ENCODE peak calls at places on chromosomes 6 and 20, in eight cellular contexts. P, A, U, G, O, I, C and X are unnamed samples.

GRCh38 chr6:93677297-93677965 is 258.1 kb upstream of the EPHA7 start:
- DNase-seq in P (no peak), A (no peak), U (peak), G (no peak), O (no peak), I (no peak), C (no peak), X (no peak)

GRCh38 chr20:3911956-3912355 is 22.8 kb downstream of the PANK2 start:
- DNase-seq in P (no peak), A (peak), U (no peak), G (no peak), O (no peak), I (no peak), C (no peak), X (no peak)

GRCh38 chr6:27248783-27249182 is 1.3 kb downstream of the PRSS16 start:
- DNase-seq in P (no peak), A (peak), U (no peak), G (no peak), O (no peak), I (no peak), C (no peak), X (no peak)

GRCh38 chr6:42901538-42901957 is 14.3 kb upstream of the PTCRA start:
- DNase-seq in P (peak), A (peak), U (peak), G (peak), O (peak), I (peak), C (peak), X (no peak)

GRCh38 chr20:57390604-57391438 is at the start of gene RBM38:
- DNase-seq in P (peak), A (peak), U (peak), G (peak), O (peak), I (peak), C (no peak), X (peak)

GRCh38 chr20:18011482-18011881 is 42.7 kb downstream of the MGME1 start:
- DNase-seq in P (no peak), A (no peak), U (no peak), G (no peak), O (no peak), I (no peak), C (no peak), X (no peak)

GRCh38 chr20:57123139-57123903 is 143.1 kb downstream of the BMP7 start:
- DNase-seq in P (no peak), A (no peak), U (no peak), G (no peak), O (no peak), I (no peak), C (no peak), X (no peak)

GRCh38 chr6:134805163-134805562 is 144.7 kb downstream of the ALDH8A1 start:
- DNase-seq in P (no peak), A (no peak), U (no peak), G (no peak), O (no peak), I (no peak), C (no peak), X (no peak)

GRCh38 chr6:41370488-41371111 is 35.2 kb downstream of the NCR2 start:
- DNase-seq in P (no peak), A (no peak), U (no peak), G (no peak), O (no peak), I (no peak), C (peak), X (no peak)

GRCh38 chr6:108330806-108331205 is 36.0 kb downstream of the AFG1L start:
- DNase-seq in P (no peak), A (no peak), U (no peak), G (no peak), O (no peak), I (no peak), C (no peak), X (no peak)

GRCh38 chr20:663315-664090 is 10.5 kb upstream of the SRXN1 start:
- DNase-seq in P (no peak), A (peak), U (peak), G (no peak), O (no peak), I (no peak), C (no peak), X (no peak)

GRCh38 chr6:25035451-25036435 is 100.0 kb upstream of the RIPOR2 start:
- DNase-seq in P (no peak), A (no peak), U (no peak), G (no peak), O (no peak), I (no peak), C (peak), X (no peak)

GRCh38 chr6:33199687-33200233 is 705 bp downstream of the RXRB start:
- DNase-seq in P (no peak), A (peak), U (peak), G (no peak), O (no peak), I (peak), C (no peak), X (no peak)

GRCh38 chr6:126672654-126673053 is 332.7 kb downstream of the CENPW start:
- DNase-seq in P (no peak), A (no peak), U (peak), G (no peak), O (no peak), I (no peak), C (no peak), X (no peak)

GRCh38 chr6:169990095-169991030 is 238.9 kb downstream of the ERMARD start:
- DNase-seq in P (no peak), A (peak), U (no peak), G (no peak), O (no peak), I (no peak), C (no peak), X (peak)

GRCh38 chr20:46348231-46348803 is 40.0 kb upstream of the CDH22 start:
- DNase-seq in P (peak), A (no peak), U (peak), G (no peak), O (no peak), I (peak), C (no peak), X (no peak)

GRCh38 chr20:16740365-16741072 is 7.6 kb upstream of the OTOR start:
- DNase-seq in P (no peak), A (no peak), U (no peak), G (no peak), O (no peak), I (no peak), C (no peak), X (no peak)

GRCh38 chr6:39063520-39063919 is 14.9 kb downstream of the GLP1R start:
- DNase-seq in P (no peak), A (no peak), U (no peak), G (no peak), O (no peak), I (no peak), C (no peak), X (no peak)

GRCh38 chr6:19771753-19772336 is 65.3 kb upstream of the ID4 start:
- DNase-seq in P (no peak), A (no peak), U (peak), G (no peak), O (no peak), I (no peak), C (peak), X (no peak)

GRCh38 chr20:7399575-7399974 is 540.7 kb downstream of the HAO1 start:
- DNase-seq in P (no peak), A (no peak), U (no peak), G (no peak), O (no peak), I (no peak), C (no peak), X (no peak)

GRCh38 chr6:169789944-169790927 is 38.8 kb downstream of the ERMARD start:
- DNase-seq in P (peak), A (peak), U (peak), G (peak), O (peak), I (peak), C (peak), X (peak)

GRCh38 chr6:32609731-32610640 is 20.3 kb upstream of the HLA-DRB1 start:
- DNase-seq in P (no peak), A (no peak), U (peak), G (no peak), O (peak), I (peak), C (peak), X (no peak)

GRCh38 chr6:111812080-111813038 is 60.9 kb downstream of the FYN start:
- DNase-seq in P (no peak), A (no peak), U (peak), G (no peak), O (no peak), I (no peak), C (peak), X (no peak)

GRCh38 chr6:106858653-106859092 is 115.9 kb downstream of the CD24 start:
- DNase-seq in P (no peak), A (peak), U (peak), G (no peak), O (peak), I (peak), C (peak), X (no peak)

GRCh38 chr6:13526718-13527668 is 39.6 kb upstream of the GFOD1 start:
- DNase-seq in P (peak), A (peak), U (peak), G (no peak), O (no peak), I (no peak), C (no peak), X (peak)

GRCh38 chr6:13528777-13529343 is 41.5 kb upstream of the GFOD1 start:
- DNase-seq in P (no peak), A (no peak), U (no peak), G (no peak), O (no peak), I (no peak), C (no peak), X (no peak)

GRCh38 chr6:13527669-13528051 is 40.3 kb upstream of the GFOD1 start:
- DNase-seq in P (no peak), A (no peak), U (no peak), G (no peak), O (no peak), I (no peak), C (no peak), X (no peak)

GRCh38 chr6:13526339-13526717 is 38.9 kb upstream of the GFOD1 start:
- DNase-seq in P (no peak), A (no peak), U (no peak), G (no peak), O (no peak), I (no peak), C (no peak), X (no peak)

GRCh38 chr6:13528232-13528631 is 40.8 kb upstream of the GFOD1 start:
- DNase-seq in P (no peak), A (no peak), U (peak), G (no peak), O (no peak), I (peak), C (no peak), X (no peak)
- TF ChIP-seq CTCF in P (no peak), A (no peak), U (no peak), G (no peak), O (no peak), I (no peak), C (peak), X (no peak)

DNA sequence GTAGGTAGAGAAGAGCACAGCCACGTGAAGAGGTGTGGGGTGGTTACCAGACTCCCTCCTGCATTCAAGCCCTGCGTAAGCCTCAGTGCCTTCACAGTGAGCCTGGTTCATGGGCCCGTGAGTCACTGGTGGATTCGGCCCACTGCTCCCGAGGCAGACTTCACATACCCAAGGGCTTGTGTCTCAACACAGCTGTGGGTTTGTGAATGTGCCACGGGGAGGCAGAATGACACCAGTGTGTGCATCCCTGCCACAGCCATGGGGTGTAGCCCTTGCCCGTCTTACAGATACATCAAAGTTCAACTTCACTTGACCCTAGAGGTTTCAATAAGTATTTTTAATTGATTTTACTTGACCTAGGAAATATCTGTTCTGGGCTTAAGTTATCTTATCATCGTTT is 108.5 kb downstream of the MAP3K4 start:
- DNase-seq in P (no peak), A (no peak), U (no peak), G (no peak), O (no peak), I (no peak), C (no peak), X (no peak)
- TF ChIP-seq CTCF in P (no peak), A (no peak), U (no peak), G (no peak), O (no peak), I (no peak), C (no peak), X (no peak)

GRCh38 chr6:9659848-9660247 is 755.0 kb downstream of the TFAP2A start:
- DNase-seq in P (no peak), A (no peak), U (no peak), G (no peak), O (no peak), I (no peak), C (no peak), X (no peak)
- TF ChIP-seq CTCF in P (no peak), A (no peak), U (no peak), G (no peak), O (no peak), I (no peak), C (no peak), X (no peak)

DNA sequence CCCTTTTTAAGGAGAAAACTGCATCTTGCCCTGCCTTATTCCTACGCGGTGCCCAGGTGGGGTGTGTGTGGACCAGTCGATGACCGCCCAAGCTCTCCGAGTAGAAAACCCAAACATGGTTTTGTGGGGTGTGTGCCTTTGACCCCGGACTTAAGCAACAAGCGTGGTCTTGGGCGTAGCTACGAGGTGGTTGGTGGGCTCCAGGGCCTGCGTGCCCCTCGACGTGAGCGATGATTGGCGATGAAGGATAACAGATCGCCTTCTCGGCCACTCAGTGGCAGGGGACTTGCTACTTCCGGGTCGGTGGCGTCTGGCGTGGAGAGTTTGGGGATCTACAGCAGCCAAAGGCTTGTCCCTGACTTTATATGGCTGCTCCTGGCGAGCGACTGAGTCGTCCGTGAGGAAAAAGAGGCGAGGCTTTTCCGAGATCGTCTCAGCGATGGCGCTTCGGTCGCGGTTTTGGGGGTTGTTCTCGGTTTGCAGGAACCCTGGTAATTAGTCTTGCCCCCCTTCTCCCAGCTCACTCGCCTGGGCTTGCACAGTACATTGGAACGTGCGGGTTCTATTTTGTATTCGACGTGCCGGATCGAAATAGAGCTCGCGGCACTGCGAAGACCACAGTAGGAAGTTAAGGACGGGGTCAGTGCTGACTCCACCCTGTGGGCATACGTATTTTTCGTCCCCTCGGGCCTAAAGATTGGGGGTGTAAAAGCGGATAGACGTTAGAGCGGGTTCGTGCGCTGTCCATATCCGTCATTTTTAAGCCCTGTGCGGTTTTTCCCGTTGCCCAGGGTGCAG is at the start of gene MRPL18:
- DNase-seq in P (peak), A (peak), U (peak), G (peak), O (peak), I (peak), C (peak), X (peak)
- TF ChIP-seq CTCF in P (no peak), A (no peak), U (no peak), G (no peak), O (no peak), I (no peak), C (no peak), X (no peak)

DNA sequence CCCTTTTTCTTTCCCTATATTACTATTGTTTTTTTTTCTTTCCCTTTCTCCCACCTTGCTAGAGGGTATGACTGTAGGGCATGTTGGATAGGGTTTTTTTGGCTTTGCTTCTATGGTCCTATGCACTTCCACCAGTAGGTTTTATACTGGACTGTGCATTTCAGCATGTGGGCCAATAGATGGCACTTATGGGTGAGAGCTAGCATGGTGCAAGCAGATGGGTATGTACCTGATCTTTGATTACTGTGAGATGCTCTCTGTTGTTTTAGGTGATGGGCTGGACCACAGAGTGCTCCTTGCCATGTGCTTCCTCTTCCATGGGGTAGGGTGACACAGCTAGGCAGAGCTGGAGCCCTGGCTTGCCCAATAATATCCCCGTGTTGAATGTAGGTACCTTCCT is 128.5 kb upstream of the CHD6 start:
- DNase-seq in P (no peak), A (no peak), U (no peak), G (no peak), O (no peak), I (no peak), C (no peak), X (no peak)
- TF ChIP-seq CTCF in P (no peak), A (no peak), U (no peak), G (no peak), O (peak), I (no peak), C (peak), X (no peak)

DNA sequence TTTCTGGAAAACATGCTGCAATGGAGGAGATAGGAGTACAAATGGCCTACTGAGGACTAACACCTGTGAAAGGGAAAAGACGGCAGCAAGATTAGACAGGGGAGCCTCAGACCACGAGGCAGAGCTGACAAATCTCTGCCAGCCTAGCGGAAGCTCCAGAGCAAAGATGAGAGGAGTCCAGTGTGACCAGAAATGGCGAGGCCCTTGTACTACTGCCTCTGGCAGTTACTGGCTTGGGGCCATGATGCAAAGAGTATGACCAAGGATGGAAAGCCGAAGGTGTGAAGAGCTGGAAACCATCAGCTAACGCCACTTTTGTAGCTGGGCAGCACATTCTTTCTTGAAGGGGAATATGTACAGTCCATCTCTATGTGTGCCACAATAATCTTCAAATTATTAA is 55.4 kb downstream of the RALGAPA2 start:
- DNase-seq in P (no peak), A (no peak), U (no peak), G (no peak), O (no peak), I (no peak), C (no peak), X (no peak)
- TF ChIP-seq CTCF in P (no peak), A (no peak), U (no peak), G (no peak), O (no peak), I (no peak), C (no peak), X (no peak)

GRCh38 chr6:109445382-109445781 is 4.9 kb downstream of the SMPD2 start:
- DNase-seq in P (no peak), A (no peak), U (no peak), G (no peak), O (no peak), I (no peak), C (no peak), X (no peak)
- TF ChIP-seq CTCF in P (no peak), A (no peak), U (no peak), G (no peak), O (no peak), I (no peak), C (peak), X (no peak)

DNA sequence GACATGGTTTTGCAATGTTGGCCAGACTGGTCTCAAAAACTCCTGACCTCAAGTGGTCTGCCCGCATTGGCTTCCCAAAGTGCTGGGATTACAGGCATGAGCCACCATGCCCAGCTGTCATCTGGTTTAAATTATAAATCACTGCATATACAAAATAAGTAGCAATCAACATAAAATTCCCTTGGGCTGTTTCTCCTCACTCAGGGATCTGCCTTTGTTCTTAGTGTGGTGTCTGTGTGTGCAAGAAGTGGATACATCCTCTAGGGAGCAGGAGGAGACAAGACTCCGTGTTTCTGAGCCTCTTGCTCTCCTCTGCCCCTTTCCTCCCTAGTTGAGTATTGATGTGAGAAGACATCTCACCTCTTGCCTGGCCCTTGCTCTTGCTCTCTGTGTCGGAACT is 65.2 kb upstream of the ADGRF4 start:
- DNase-seq in P (no peak), A (no peak), U (peak), G (no peak), O (no peak), I (peak), C (no peak), X (no peak)
- TF ChIP-seq CTCF in P (no peak), A (no peak), U (peak), G (no peak), O (no peak), I (peak), C (no peak), X (no peak)

GRCh38 chr6:35562060-35562459 is 49.4 kb upstream of the TULP1 start:
- DNase-seq in P (no peak), A (no peak), U (peak), G (no peak), O (no peak), I (no peak), C (no peak), X (no peak)
- TF ChIP-seq CTCF in P (no peak), A (no peak), U (no peak), G (no peak), O (no peak), I (no peak), C (no peak), X (no peak)

GRCh38 chr6:303948-304558 is 11.8 kb downstream of the DUSP22 start:
- DNase-seq in P (no peak), A (no peak), U (no peak), G (no peak), O (no peak), I (no peak), C (no peak), X (no peak)
- TF ChIP-seq CTCF in P (no peak), A (no peak), U (no peak), G (no peak), O (no peak), I (no peak), C (peak), X (no peak)